ENCODE peak calls at places on chromosomes 6 and 20, in five cellular contexts. X, G, L, I and E are unnamed samples.

GRCh38 chr6:29737707-29738630 is 14.7 kb downstream of the HLA-F start:
- DNase-seq in X (peak; percentile 63), G (peak; percentile 66), L (peak; percentile 59), I (peak; percentile 15), E (peak; percentile 26)

GRCh38 chr6:152428126-152428525 is 209.0 kb downstream of the SYNE1 start:
- DNase-seq in X (no peak), G (peak; percentile 1), L (no peak), I (peak; percentile 32), E (peak; percentile 24)

GRCh38 chr6:122184260-122184934 is 215.1 kb upstream of the HSF2 start:
- DNase-seq in X (no peak), G (peak; percentile 47), L (no peak), I (peak; percentile 16), E (no peak)

GRCh38 chr20:59161626-59162170 is 1.9 kb upstream of the ZNF831 start:
- DNase-seq in X (no peak), G (no peak), L (no peak), I (no peak), E (no peak)

GRCh38 chr6:169839029-169839481 is 87.6 kb downstream of the ERMARD start:
- DNase-seq in X (no peak), G (no peak), L (no peak), I (no peak), E (no peak)

GRCh38 chr6:135270676-135271536 is 89.8 kb downstream of the MYB start:
- DNase-seq in X (peak; percentile 74), G (no peak), L (no peak), I (no peak), E (no peak)

GRCh38 chr6:33481192-33481591 is 26.8 kb downstream of the ZBTB9 start:
- DNase-seq in X (no peak), G (no peak), L (no peak), I (no peak), E (no peak)

GRCh38 chr6:160030103-160030502 is 61.2 kb downstream of the IGF2R start:
- DNase-seq in X (peak; percentile 88), G (peak; percentile 97), L (no peak), I (peak; percentile 96), E (peak; percentile 68)

GRCh38 chr6:56345539-56346090 is 98.2 kb upstream of the COL21A1 start:
- DNase-seq in X (no peak), G (no peak), L (no peak), I (no peak), E (no peak)

GRCh38 chr6:1766663-1767062 is 156.9 kb downstream of the FOXC1 start:
- DNase-seq in X (no peak), G (peak; percentile 29), L (no peak), I (no peak), E (no peak)

GRCh38 chr20:64133951-64134407 is 26.6 kb upstream of the NPBWR2 start:
- DNase-seq in X (peak; percentile 12), G (no peak), L (no peak), I (no peak), E (no peak)

GRCh38 chr6:85747654-85748053 is 105.0 kb upstream of the SYNCRIP start:
- DNase-seq in X (no peak), G (peak; percentile 84), L (no peak), I (peak; percentile 62), E (no peak)

GRCh38 chr6:28105286-28105685 is 19.1 kb upstream of the ZSCAN16 start:
- DNase-seq in X (no peak), G (no peak), L (no peak), I (peak; percentile 14), E (no peak)

GRCh38 chr6:158784505-158784904 is 34.7 kb downstream of the EZR start:
- DNase-seq in X (no peak), G (peak; percentile 70), L (no peak), I (peak; percentile 81), E (no peak)

GRCh38 chr20:711526-711925 is 35.9 kb upstream of the SCRT2 start:
- DNase-seq in X (no peak), G (no peak), L (no peak), I (no peak), E (no peak)

GRCh38 chr6:110408891-110409290 is 6.5 kb downstream of the DDO start:
- DNase-seq in X (no peak), G (no peak), L (no peak), I (no peak), E (no peak)

GRCh38 chr6:56616967-56617366 is 25.7 kb downstream of the DST start:
- DNase-seq in X (no peak), G (no peak), L (no peak), I (no peak), E (no peak)

DNA sequence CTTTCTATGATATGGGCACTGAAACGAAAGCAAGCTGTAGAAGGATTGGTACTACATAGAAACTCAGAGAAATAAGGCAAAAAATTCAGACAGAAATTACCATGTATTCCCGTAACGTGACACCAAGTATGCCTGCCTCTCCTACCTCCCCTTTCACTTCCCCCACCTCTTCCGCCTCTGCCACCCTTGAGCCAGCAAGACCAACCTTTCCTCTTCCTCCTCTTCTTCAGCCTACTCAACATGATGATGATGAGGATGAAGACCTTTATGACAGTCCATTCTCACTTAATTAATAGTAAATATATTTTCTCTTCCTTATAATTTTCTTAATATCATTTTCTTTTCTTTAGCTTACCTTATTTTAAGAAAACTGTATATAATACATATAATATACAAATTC is 188.1 kb upstream of the VGLL2 start:
- DNase-seq in X (no peak), G (no peak), L (no peak), I (no peak), E (no peak)
- H3K27me3 ChIP-seq in X (no peaks in the 10 kb centered on the region), G (no peaks in the 10 kb centered on the region), L (no peaks in the 10 kb centered on the region), I (no peaks in the 10 kb centered on the region), E (no peaks in the 10 kb centered on the region)

DNA sequence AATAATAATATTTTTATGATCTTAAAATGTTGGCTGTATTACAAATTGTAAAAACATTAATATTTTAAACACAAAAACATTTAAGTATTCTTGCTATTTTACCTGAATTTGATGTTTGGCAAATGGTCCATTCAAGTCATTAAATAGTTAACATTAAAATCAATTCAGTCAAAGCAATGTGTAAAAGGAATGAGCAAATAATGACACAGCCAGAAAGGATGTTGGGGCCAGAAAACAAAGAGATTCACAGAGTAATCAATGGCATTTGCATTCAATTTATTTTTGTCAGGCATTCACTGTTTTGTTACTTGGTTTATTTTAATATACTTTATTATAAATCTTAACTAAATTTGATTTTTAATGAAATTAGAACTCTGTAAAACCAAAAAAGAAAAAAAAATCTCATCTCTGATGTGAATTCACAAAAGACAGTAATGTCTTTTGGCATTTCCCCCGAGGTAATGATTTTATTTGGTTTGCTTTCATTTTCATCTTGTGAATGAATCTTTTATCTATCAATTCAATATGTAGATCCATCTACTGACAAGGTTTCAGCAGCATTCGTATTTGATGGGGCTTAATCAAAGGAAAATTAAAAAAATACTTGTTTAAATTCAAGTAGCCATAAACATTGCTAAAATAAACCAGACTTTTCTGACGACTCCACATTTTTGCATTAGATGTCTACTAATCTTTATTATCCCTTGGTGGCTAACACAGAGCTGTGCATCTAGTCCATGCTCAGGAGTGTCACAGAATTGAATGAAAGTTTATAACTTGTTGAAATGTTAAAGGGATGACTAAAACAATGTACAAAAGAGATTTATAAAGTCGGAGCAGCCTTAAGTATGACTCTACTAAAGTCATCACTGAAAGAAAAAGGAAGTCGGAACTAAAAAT is 866.7 kb upstream of the GJE1 start:
- DNase-seq in X (no peak), G (no peak), L (no peak), I (peak; percentile 14), E (no peak)
- H3K4me3 ChIP-seq in X (peak overlapping the region; percentile 17), G (no peak overlapping the region), L (no peak overlapping the region), I (peak overlapping the region; percentile 52), E (peak overlapping the region; percentile 50)

DNA sequence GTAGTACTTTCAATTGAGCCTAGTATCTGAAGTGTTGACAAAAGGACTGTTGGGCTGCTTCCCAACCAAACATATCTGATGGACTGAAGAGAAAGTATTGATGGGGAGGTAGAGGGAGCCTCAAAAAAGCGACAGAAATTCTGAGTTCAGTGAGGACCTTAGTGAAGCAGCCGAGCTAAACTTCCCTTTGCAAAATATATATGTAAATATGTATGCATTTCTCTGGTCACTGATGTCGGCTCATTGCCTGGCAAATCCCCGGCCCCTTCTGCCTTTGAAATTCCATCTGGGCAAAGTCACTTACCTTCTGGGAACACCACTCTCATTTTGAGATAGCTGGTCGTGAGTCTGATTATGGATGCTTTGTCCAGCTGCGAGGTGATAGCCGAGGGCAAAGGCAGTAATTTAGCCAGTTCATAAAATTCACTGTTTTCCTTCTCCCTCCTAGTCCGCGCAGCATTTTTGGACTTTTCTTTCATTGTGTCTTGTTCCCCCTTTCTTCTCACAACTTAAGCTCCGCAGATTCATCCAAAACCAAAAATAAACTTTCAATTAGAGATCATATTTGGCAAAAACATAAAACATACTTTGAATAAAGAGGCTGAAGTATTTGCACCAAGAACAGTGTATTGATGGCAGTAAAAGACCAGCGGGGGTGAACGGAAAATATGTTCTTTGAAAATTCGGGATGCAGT is 1.6 kb downstream of the SIM1 start:
- DNase-seq in X (no peak), G (no peak), L (no peak), I (no peak), E (peak; percentile 19)
- H3K27me3 ChIP-seq in X (peaks cover 100% of the 10 kb centered on the region), G (peaks cover 94% of the 10 kb centered on the region), L (peaks cover 84% of the 10 kb centered on the region), I (peaks cover 100% of the 10 kb centered on the region), E (no peaks in the 10 kb centered on the region)

GRCh38 chr20:50323209-50323608 is 132.6 kb downstream of the CEBPB start:
- DNase-seq in X (no peak), G (no peak), L (no peak), I (peak; percentile 43), E (peak; percentile 64)

GRCh38 chr20:50321797-50322480 is 131.3 kb downstream of the CEBPB start:
- DNase-seq in X (peak; percentile 80), G (peak; percentile 72), L (no peak), I (peak; percentile 72), E (peak; percentile 79)

GRCh38 chr20:50322703-50323131 is 132.1 kb downstream of the CEBPB start:
- DNase-seq in X (no peak), G (no peak), L (no peak), I (no peak), E (no peak)

GRCh38 chr20:50320005-50320909 is 129.6 kb downstream of the CEBPB start:
- DNase-seq in X (peak; percentile 45), G (no peak), L (no peak), I (no peak), E (no peak)

GRCh38 chr20:50320910-50321796 is 130.5 kb downstream of the CEBPB start:
- DNase-seq in X (peak; percentile 93), G (peak; percentile 97), L (no peak), I (peak; percentile 96), E (peak; percentile 98)
- H3K4me3 ChIP-seq in X (peak overlapping the region; percentile 49), G (peak overlapping the region; percentile 16), L (no peak overlapping the region), I (peak overlapping the region; percentile 22), E (peak overlapping the region; percentile 32)

DNA sequence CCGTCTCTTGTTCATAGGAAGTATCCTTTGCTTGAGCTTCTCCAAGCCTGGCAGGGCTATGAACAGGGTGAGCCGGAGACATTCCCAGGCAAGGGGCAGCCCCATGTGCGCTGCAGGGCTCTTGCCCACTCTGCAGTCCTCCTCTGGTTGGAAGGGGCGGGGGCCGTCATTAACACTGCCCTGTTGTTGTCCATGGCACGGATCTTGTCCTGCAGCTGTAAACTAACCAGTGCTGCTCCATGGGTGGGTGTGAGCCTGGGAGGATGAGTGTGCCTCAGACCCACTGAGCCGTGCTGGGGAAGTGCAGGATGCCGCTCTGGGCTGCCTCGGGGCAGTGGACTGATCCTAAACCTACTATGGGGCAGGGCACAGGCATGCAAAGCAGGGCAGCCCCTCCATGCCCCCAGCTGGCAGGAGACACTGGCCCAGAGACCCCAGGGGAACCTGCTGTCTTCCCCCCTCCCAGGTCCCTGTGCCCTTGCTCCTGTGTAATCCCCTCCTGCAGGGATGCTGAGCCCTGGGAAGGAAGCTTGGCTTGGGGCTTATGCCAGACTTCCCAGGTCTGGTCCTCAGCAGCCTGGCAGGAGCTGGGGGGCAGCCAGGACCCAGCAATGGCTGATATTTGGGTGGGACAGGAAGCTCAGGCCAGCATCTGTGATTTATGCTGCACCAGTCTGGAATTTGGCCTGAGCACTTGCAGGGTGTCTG is 8.5 kb downstream of the EBF4 start:
- DNase-seq in X (no peak), G (no peak), L (no peak), I (no peak), E (no peak)
- H3K27me3 ChIP-seq in X (peaks cover 8% of the 10 kb centered on the region), G (peaks cover 49% of the 10 kb centered on the region), L (no peaks in the 10 kb centered on the region), I (peaks cover 17% of the 10 kb centered on the region), E (no peaks in the 10 kb centered on the region)